ENCODE peak calls at places on chromosomes 1 and 21, in four cellular contexts. V, Z, L and P are unnamed samples.

GRCh38 chr1:186985889-186986491 is 157.2 kb downstream of the PLA2G4A start:
- DNase-seq in L (no peak), Z (no peak), V (no peak), P (peak)

GRCh38 chr1:48784301-48784700 is 7.6 kb upstream of the BEND5 start:
- DNase-seq in L (no peak), Z (no peak), V (no peak), P (no peak)

GRCh38 chr1:225481738-225482137 is 53.9 kb upstream of the LBR start:
- DNase-seq in L (no peak), V (no peak), Z (no peak), P (no peak)

GRCh38 chr1:193799948-193800690 is 613.7 kb upstream of the B3GALT2 start:
- DNase-seq in V (no peak), L (no peak), Z (no peak), P (no peak)

GRCh38 chr1:230542054-230542453 is 100.2 kb upstream of the COG2 start:
- DNase-seq in L (no peak), Z (no peak), V (no peak), P (no peak)

GRCh38 chr21:39208624-39209333 is 25.5 kb upstream of the PSMG1 start:
- DNase-seq in L (no peak), Z (no peak), V (no peak), P (no peak)

GRCh38 chr21:44441041-44441400 is 14.3 kb upstream of the LRRC3 start:
- DNase-seq in Z (no peak), V (no peak), L (no peak), P (no peak)

GRCh38 chr1:204834752-204835151 is 35.9 kb upstream of the NFASC start:
- DNase-seq in L (no peak), V (no peak), Z (no peak), P (no peak)

GRCh38 chr1:224676613-224677012 is 60.5 kb downstream of the CNIH3 start:
- DNase-seq in L (no peak), Z (no peak), V (no peak), P (no peak)

GRCh38 chr1:116560704-116561490 is 9.9 kb downstream of the CD58 start:
- DNase-seq in V (no peak), L (no peak), Z (no peak), P (no peak)

GRCh38 chr1:23019851-23020625 is 770 bp downstream of the KDM1A start:
- DNase-seq in V (no peak), L (peak), Z (no peak), P (no peak)

GRCh38 chr1:28736450-28737244 is at the start of gene YTHDF2:
- DNase-seq in L (peak), V (peak), Z (peak), P (peak)

GRCh38 chr1:18932879-18933278 is 23.6 kb downstream of the IFFO2 start:
- DNase-seq in L (no peak), V (no peak), Z (no peak), P (no peak)

GRCh38 chr1:14946567-14947285 is 206.8 kb upstream of the TMEM51 start:
- DNase-seq in V (no peak), Z (no peak), L (no peak), P (no peak)

GRCh38 chr1:17335821-17336718 is 28.1 kb downstream of the PADI4 start:
- DNase-seq in L (peak), Z (peak), V (peak), P (peak)

GRCh38 chr1:34792868-34793727 is at the start of gene GJA4:
- DNase-seq in L (no peak), Z (no peak), V (no peak), P (no peak)

GRCh38 chr1:230104395-230105244 is 37.6 kb downstream of the GALNT2 start:
- DNase-seq in L (peak), Z (peak), V (peak), P (peak)

GRCh38 chr1:94522304-94522703 is 19.3 kb downstream of the F3 start:
- DNase-seq in V (no peak), L (no peak), Z (no peak), P (peak)

GRCh38 chr1:41915786-41916571 is 2.7 kb downstream of the HIVEP3 start:
- DNase-seq in Z (no peak), V (no peak), L (no peak), P (no peak)

GRCh38 chr1:84255586-84255985 is 45.9 kb upstream of the SAMD13 start:
- DNase-seq in V (no peak), L (no peak), Z (no peak), P (no peak)

GRCh38 chr1:168089326-168089978 is 47.3 kb downstream of the GPR161 start:
- DNase-seq in V (no peak), L (no peak), Z (no peak), P (no peak)

GRCh38 chr1:11740258-11741192 is 4.6 kb downstream of the AGTRAP start:
- DNase-seq in L (no peak), Z (no peak), V (no peak), P (peak)

GRCh38 chr21:25708467-25709065 is 26.1 kb downstream of the ATP5PF start:
- DNase-seq in L (peak), V (peak), Z (no peak), P (peak)

GRCh38 chr1:35274197-35274596 is 5.7 kb downstream of the ZMYM4 start:
- DNase-seq in Z (no peak), L (no peak), V (no peak), P (no peak)

GRCh38 chr1:8409107-8409506 is 91.2 kb downstream of the SLC45A1 start:
- DNase-seq in Z (no peak), V (no peak), L (no peak), P (peak)

GRCh38 chr1:174990382-174990999 is 9.3 kb upstream of the CACYBP start:
- DNase-seq in Z (no peak), V (no peak), L (no peak), P (peak)

GRCh38 chr1:223348439-223348838 is 15.5 kb downstream of the SUSD4 start:
- DNase-seq in V (no peak), L (no peak), Z (no peak), P (no peak)

GRCh38 chr1:18776777-18777176 is 82.7 kb downstream of the TAS1R2 start:
- DNase-seq in L (no peak), Z (no peak), V (no peak), P (no peak)

GRCh38 chr1:91567583-91567982 is 66.9 kb downstream of the CDC7 start:
- DNase-seq in V (no peak), Z (no peak), L (no peak), P (no peak)

GRCh38 chr1:172955161-172955821 is 95.5 kb downstream of the TNFSF18 start:
- DNase-seq in V (no peak), L (no peak), Z (no peak), P (no peak)

GRCh38 chr1:184608990-184609389 is 145.7 kb downstream of the EDEM3 start:
- DNase-seq in V (no peak), L (no peak), Z (no peak), P (no peak)

GRCh38 chr1:29202053-29202452 is 20.4 kb upstream of the SRSF4 start:
- DNase-seq in Z (no peak), L (no peak), V (no peak), P (peak)

GRCh38 chr1:98046031-98046641 is 125.3 kb upstream of the DPYD start:
- DNase-seq in V (no peak), Z (no peak), L (peak), P (no peak)